ENCODE peak calls at places on chromosomes 12 and 14, in eight cellular contexts. E, Q, J, C, W, M, Y and U are unnamed samples.
A peak's percentile ranks its signal among the peaks of the same experiment; 100 is the strongest.

GRCh38 chr12:32870716-32871115 is 25.9 kb downstream of the PKP2 start:
- DNase-seq in E (no peak), Q (no peak), J (no peak), C (no peak), W (no peak), M (no peak), Y (no peak), U (no peak)

GRCh38 chr12:630656-631632 is 32.3 kb downstream of the NINJ2 start:
- DNase-seq in E (no peak), Q (peak; percentile 41), J (no peak), C (peak; percentile 61), W (no peak), M (no peak), Y (no peak), U (no peak)

GRCh38 chr12:69161835-69162234 is 77.5 kb upstream of the CPSF6 start:
- DNase-seq in E (no peak), Q (no peak), J (no peak), C (no peak), W (no peak), M (no peak), Y (no peak), U (no peak)

GRCh38 chr14:92985521-92985920 is 62.6 kb downstream of the CHGA start:
- DNase-seq in E (no peak), Q (no peak), J (no peak), C (no peak), W (no peak), M (no peak), Y (no peak), U (no peak)

GRCh38 chr14:75514673-75515630 is 7.3 kb upstream of the BATF start:
- DNase-seq in E (peak; percentile 59), Q (no peak), J (no peak), C (peak; percentile 29), W (no peak), M (no peak), Y (no peak), U (no peak)

GRCh38 chr14:45156067-45156466 is 20.3 kb downstream of the FANCM start:
- DNase-seq in E (peak; percentile 12), Q (no peak), J (no peak), C (no peak), W (no peak), M (no peak), Y (no peak), U (no peak)

GRCh38 chr12:79267580-79267979 is 403.0 kb downstream of the SYT1 start:
- DNase-seq in E (no peak), Q (no peak), J (no peak), C (no peak), W (no peak), M (no peak), Y (no peak), U (no peak)

GRCh38 chr12:39892146-39892545 is 213.7 kb downstream of the SLC2A13 start:
- DNase-seq in E (no peak), Q (no peak), J (no peak), C (no peak), W (no peak), M (no peak), Y (no peak), U (no peak)